ENCODE peak calls at places on chromosomes 3 and 15, in eight cellular contexts. T, J, U, E, O, X, K and V are unnamed samples.

GRCh38 chr15:84598250-84598649 is 2.6 kb upstream of the ZSCAN2 start:
- DNase-seq in E (peak; percentile 91), T (no peak), U (no peak), J (peak; percentile 32), O (no peak), X (no peak), K (no peak), V (no peak)

GRCh38 chr15:41483115-41483514 is 10.6 kb upstream of the ITPKA start:
- DNase-seq in J (no peak), X (no peak), O (no peak), T (peak; percentile 50), K (peak; percentile 22), E (no peak), U (no peak), V (no peak)

GRCh38 chr3:148642616-148643015 is 55.1 kb upstream of the AGTR1 start:
- DNase-seq in K (no peak), U (no peak), J (peak; percentile 82), X (no peak), T (no peak), E (no peak), O (peak; percentile 39), V (peak; percentile 29)

GRCh38 chr15:67144609-67145306 is 79.4 kb downstream of the SMAD3 start:
- DNase-seq in O (no peak), U (no peak), E (peak; percentile 74), X (peak; percentile 62), J (peak; percentile 89), K (no peak), T (no peak), V (no peak)

GRCh38 chr3:12522721-12523120 is 22.6 kb downstream of the MKRN2OS start:
- DNase-seq in X (no peak), J (no peak), T (no peak), U (no peak), K (no peak), O (no peak), E (no peak), V (no peak)

GRCh38 chr3:149581681-149582349 is 76.0 kb downstream of the WWTR1 start:
- DNase-seq in U (no peak), T (no peak), K (no peak), E (no peak), J (peak; percentile 95), O (peak; percentile 94), X (peak; percentile 98), V (peak; percentile 94)

GRCh38 chr3:182618981-182619591 is 174.2 kb upstream of the ATP11B start:
- DNase-seq in E (no peak), X (peak; percentile 97), T (no peak), U (no peak), O (peak; percentile 85), J (peak; percentile 26), K (no peak), V (no peak)

GRCh38 chr15:71015342-71015741 is 99.9 kb upstream of the THSD4 start:
- DNase-seq in O (no peak), T (no peak), U (no peak), J (no peak), K (no peak), E (no peak), X (no peak), V (no peak)

GRCh38 chr15:66452971-66453580 is 44.5 kb downstream of the SNAPC5 start:
- DNase-seq in J (no peak), E (peak; percentile 45), K (no peak), T (no peak), U (peak; percentile 12), X (no peak), O (no peak), V (no peak)